ENCODE peak calls at places on chromosomes 3 and 15, in six cellular contexts. V, O, M, S, C and X are unnamed samples.

GRCh38 chr3:108250626-108251025 is 28.4 kb upstream of the IFT57 start:
- DNase-seq in C (no peak), O (no peak), S (no peak), M (no peak), V (no peak), X (no peak)

GRCh38 chr15:74869726-74870407 is 3.3 kb downstream of the SCAMP2 start:
- DNase-seq in M (no peak), O (peak; percentile 24), C (peak; percentile 23), V (no peak), S (no peak), X (no peak)

GRCh38 chr15:99732711-99733267 is 448 bp downstream of the LYSMD4 start:
- DNase-seq in C (no peak), O (no peak), M (peak; percentile 13), S (peak; percentile 40), V (no peak), X (peak; percentile 79)

GRCh38 chr3:42224178-42224577 is 41.8 kb downstream of the CCK start:
- DNase-seq in O (no peak), C (no peak), S (no peak), V (no peak), M (no peak), X (no peak)

GRCh38 chr15:29805043-29805707 is 17.1 kb downstream of the TJP1 start:
- DNase-seq in M (no peak), O (no peak), V (no peak), C (no peak), S (no peak), X (peak; percentile 80)

GRCh38 chr3:142273501-142273900 is 48.1 kb upstream of the GK5 start:
- DNase-seq in C (no peak), M (no peak), S (no peak), V (no peak), O (no peak), X (no peak)

GRCh38 chr15:87080547-87080946 is 1000.9 kb downstream of the AGBL1 start:
- DNase-seq in C (no peak), O (no peak), S (no peak), V (no peak), M (no peak), X (peak; percentile 6)

GRCh38 chr3:184752361-184752760 is 40.5 kb upstream of the MAGEF1 start:
- DNase-seq in C (no peak), O (no peak), M (no peak), V (no peak), S (no peak), X (no peak)

GRCh38 chr15:82543155-82543554 is 2.9 kb upstream of the RPS17 start:
- DNase-seq in C (no peak), M (no peak), V (no peak), S (no peak), O (no peak), X (peak; percentile 93)

GRCh38 chr3:30751610-30752299 is 142.7 kb downstream of the GADL1 start:
- DNase-seq in S (peak; percentile 54), V (peak; percentile 31), O (peak; percentile 52), C (peak; percentile 9), M (peak; percentile 8), X (no peak)

GRCh38 chr3:147930417-147930816 is 521.3 kb downstream of the ZIC1 start:
- DNase-seq in V (no peak), S (no peak), C (no peak), O (no peak), M (peak; percentile 43), X (peak; percentile 46)

GRCh38 chr15:73957276-73957675 is 31.0 kb downstream of the LOXL1 start:
- DNase-seq in O (no peak), C (no peak), M (no peak), V (no peak), S (no peak), X (peak; percentile 63)

GRCh38 chr3:20068512-20069177 is 28.4 kb downstream of the KAT2B start:
- DNase-seq in M (no peak), O (no peak), C (no peak), S (no peak), V (no peak), X (no peak)

GRCh38 chr3:154684440-154684839 is 254.4 kb upstream of the GPR149 start:
- DNase-seq in O (no peak), M (no peak), C (no peak), V (peak; percentile 9), S (peak; percentile 2), X (no peak)

GRCh38 chr3:99087277-99087676 is 185.8 kb upstream of the DCBLD2 start:
- DNase-seq in M (no peak), O (no peak), V (no peak), C (no peak), S (no peak), X (no peak)

GRCh38 chr3:119643094-119643493 is 17.3 kb downstream of the POPDC2 start:
- DNase-seq in O (no peak), C (no peak), M (no peak), S (no peak), V (no peak), X (no peak)

GRCh38 chr15:51619331-51620033 is 3.1 kb downstream of the DMXL2 start:
- DNase-seq in O (no peak), V (no peak), C (no peak), S (no peak), M (no peak), X (no peak)

GRCh38 chr3:181311186-181311585 is 321.6 kb upstream of the DNAJC19 start:
- DNase-seq in C (no peak), S (no peak), M (no peak), O (no peak), V (no peak), X (no peak)

GRCh38 chr15:91625506-91625905 is 228.0 kb upstream of the SLCO3A1 start:
- DNase-seq in M (no peak), C (no peak), V (peak; percentile 7), S (peak; percentile 23), O (no peak), X (no peak)

GRCh38 chr3:140344601-140345000 is 333.3 kb upstream of the TRIM42 start:
- DNase-seq in V (no peak), C (no peak), S (no peak), O (no peak), M (no peak), X (no peak)

GRCh38 chr3:111910806-111911205 is 51.7 kb downstream of the PHLDB2 start:
- DNase-seq in S (peak; percentile 41), O (no peak), C (no peak), V (no peak), M (no peak), X (peak; percentile 43)

GRCh38 chr3:122443090-122443489 is 27.2 kb upstream of the WDR5B start:
- DNase-seq in V (peak; percentile 95), O (no peak), S (no peak), C (no peak), M (no peak), X (no peak)

GRCh38 chr15:38002883-38003477 is 68.5 kb downstream of the TMCO5A start:
- DNase-seq in O (peak; percentile 9), M (peak; percentile 62), C (peak; percentile 5), S (peak; percentile 67), V (peak; percentile 79), X (no peak)

GRCh38 chr3:153293222-153293621 is 131.2 kb downstream of the RAP2B start:
- DNase-seq in M (no peak), C (no peak), O (no peak), V (no peak), S (no peak), X (no peak)

GRCh38 chr3:25035511-25035910 is 392.6 kb upstream of the RARB start:
- DNase-seq in M (no peak), O (no peak), S (no peak), V (no peak), C (no peak), X (no peak)

GRCh38 chr3:111244760-111245159 is 173.1 kb downstream of the NECTIN3 start:
- DNase-seq in V (no peak), M (no peak), O (no peak), S (no peak), C (no peak), X (no peak)

GRCh38 chr3:41205591-41205990 is 6.3 kb downstream of the CTNNB1 start:
- DNase-seq in V (no peak), M (no peak), O (no peak), S (no peak), C (no peak), X (no peak)